ENCODE peak calls at places on chromosomes 3 and 15, in six cellular contexts. One of them, this sample, is unnamed.

GRCh38 chr15:69126054-69126469 is 34.4 kb upstream of the GLCE start:
- DNase-seq in NCI-H2029 treated with DMSO at 0.1 percent for 48 hours: no peak
- DNase-seq in activated T-cell treated with anti-CD3 and anti-CD28 coated beads for 48 hours: no peak
- DNase-seq in Calu3: no peak
- DNase-seq in T-cell: no peak
- DNase-seq in iris pigment epithelial cell: peak; percentile 95
- DNase-seq in this sample: no peak

GRCh38 chr3:113210608-113211369 is 568 bp upstream of the BOC start:
- DNase-seq in NCI-H2029 treated with DMSO at 0.1 percent for 48 hours: no peak
- DNase-seq in activated T-cell treated with anti-CD3 and anti-CD28 coated beads for 48 hours: no peak
- DNase-seq in Calu3: no peak
- DNase-seq in T-cell: no peak
- DNase-seq in iris pigment epithelial cell: peak; percentile 4
- DNase-seq in this sample: no peak

GRCh38 chr15:90902996-90903732 is at the start of gene MAN2A2:
- DNase-seq in NCI-H2029 treated with DMSO at 0.1 percent for 48 hours: no peak
- DNase-seq in activated T-cell treated with anti-CD3 and anti-CD28 coated beads for 48 hours: peak; percentile 81
- DNase-seq in Calu3: peak; percentile 59
- DNase-seq in T-cell: peak; percentile 70
- DNase-seq in iris pigment epithelial cell: no peak
- DNase-seq in this sample: peak; percentile 74

GRCh38 chr3:148815316-148815715 is 12.3 kb upstream of the CPB1 start:
- DNase-seq in NCI-H2029 treated with DMSO at 0.1 percent for 48 hours: no peak
- DNase-seq in activated T-cell treated with anti-CD3 and anti-CD28 coated beads for 48 hours: no peak
- DNase-seq in Calu3: no peak
- DNase-seq in T-cell: no peak
- DNase-seq in iris pigment epithelial cell: no peak
- DNase-seq in this sample: no peak

GRCh38 chr3:58107597-58107996 is 99.4 kb downstream of the FLNB start:
- DNase-seq in NCI-H2029 treated with DMSO at 0.1 percent for 48 hours: no peak
- DNase-seq in activated T-cell treated with anti-CD3 and anti-CD28 coated beads for 48 hours: no peak
- DNase-seq in Calu3: no peak
- DNase-seq in T-cell: no peak
- DNase-seq in iris pigment epithelial cell: no peak
- DNase-seq in this sample: no peak

GRCh38 chr3:131856171-131856570 is 178.6 kb downstream of the CPNE4 start:
- DNase-seq in NCI-H2029 treated with DMSO at 0.1 percent for 48 hours: no peak
- DNase-seq in activated T-cell treated with anti-CD3 and anti-CD28 coated beads for 48 hours: no peak
- DNase-seq in Calu3: no peak
- DNase-seq in T-cell: no peak
- DNase-seq in iris pigment epithelial cell: no peak
- DNase-seq in this sample: no peak

GRCh38 chr15:101641894-101642293 is 10.3 kb downstream of the TM2D3 start:
- DNase-seq in NCI-H2029 treated with DMSO at 0.1 percent for 48 hours: no peak
- DNase-seq in activated T-cell treated with anti-CD3 and anti-CD28 coated beads for 48 hours: no peak
- DNase-seq in Calu3: no peak
- DNase-seq in T-cell: no peak
- DNase-seq in iris pigment epithelial cell: peak; percentile 47
- DNase-seq in this sample: peak; percentile 70

GRCh38 chr3:102174832-102175374 is 259.9 kb upstream of the ZPLD1 start:
- DNase-seq in NCI-H2029 treated with DMSO at 0.1 percent for 48 hours: no peak
- DNase-seq in activated T-cell treated with anti-CD3 and anti-CD28 coated beads for 48 hours: no peak
- DNase-seq in Calu3: no peak
- DNase-seq in T-cell: no peak
- DNase-seq in iris pigment epithelial cell: no peak
- DNase-seq in this sample: no peak

GRCh38 chr15:46644493-46645481 is 1010.0 kb downstream of the SQOR start:
- DNase-seq in NCI-H2029 treated with DMSO at 0.1 percent for 48 hours: no peak
- DNase-seq in activated T-cell treated with anti-CD3 and anti-CD28 coated beads for 48 hours: no peak
- DNase-seq in Calu3: no peak
- DNase-seq in T-cell: no peak
- DNase-seq in iris pigment epithelial cell: no peak
- DNase-seq in this sample: peak; percentile 1

GRCh38 chr3:124620600-124621063 is 109.6 kb upstream of the UMPS start:
- DNase-seq in NCI-H2029 treated with DMSO at 0.1 percent for 48 hours: no peak
- DNase-seq in activated T-cell treated with anti-CD3 and anti-CD28 coated beads for 48 hours: no peak
- DNase-seq in Calu3: peak; percentile 26
- DNase-seq in T-cell: peak; percentile 29
- DNase-seq in iris pigment epithelial cell: peak; percentile 63
- DNase-seq in this sample: peak; percentile 79

GRCh38 chr3:81995334-81995733 is 233.9 kb upstream of the GBE1 start:
- DNase-seq in NCI-H2029 treated with DMSO at 0.1 percent for 48 hours: no peak
- DNase-seq in activated T-cell treated with anti-CD3 and anti-CD28 coated beads for 48 hours: no peak
- DNase-seq in Calu3: no peak
- DNase-seq in T-cell: no peak
- DNase-seq in iris pigment epithelial cell: no peak
- DNase-seq in this sample: no peak

GRCh38 chr15:88993662-88994061 is 80.5 kb upstream of the MFGE8 start:
- DNase-seq in NCI-H2029 treated with DMSO at 0.1 percent for 48 hours: no peak
- DNase-seq in activated T-cell treated with anti-CD3 and anti-CD28 coated beads for 48 hours: no peak
- DNase-seq in Calu3: no peak
- DNase-seq in T-cell: no peak
- DNase-seq in iris pigment epithelial cell: no peak
- DNase-seq in this sample: no peak

GRCh38 chr3:43455233-43455632 is 166.6 kb downstream of the ANO10 start:
- DNase-seq in NCI-H2029 treated with DMSO at 0.1 percent for 48 hours: no peak
- DNase-seq in activated T-cell treated with anti-CD3 and anti-CD28 coated beads for 48 hours: no peak
- DNase-seq in Calu3: peak; percentile 2
- DNase-seq in T-cell: no peak
- DNase-seq in iris pigment epithelial cell: peak; percentile 67
- DNase-seq in this sample: peak; percentile 87

GRCh38 chr3:34150987-34151386 is 352.6 kb downstream of the PDCD6IP start:
- DNase-seq in NCI-H2029 treated with DMSO at 0.1 percent for 48 hours: no peak
- DNase-seq in activated T-cell treated with anti-CD3 and anti-CD28 coated beads for 48 hours: no peak
- DNase-seq in Calu3: no peak
- DNase-seq in T-cell: no peak
- DNase-seq in iris pigment epithelial cell: no peak
- DNase-seq in this sample: no peak

GRCh38 chr3:172140499-172141391 is 101.4 kb downstream of the FNDC3B start:
- DNase-seq in NCI-H2029 treated with DMSO at 0.1 percent for 48 hours: no peak
- DNase-seq in activated T-cell treated with anti-CD3 and anti-CD28 coated beads for 48 hours: no peak
- DNase-seq in Calu3: peak; percentile 89
- DNase-seq in T-cell: no peak
- DNase-seq in iris pigment epithelial cell: peak; percentile 99
- DNase-seq in this sample: no peak

GRCh38 chr3:67863869-67864268 is 209.5 kb upstream of the SUCLG2 start:
- DNase-seq in NCI-H2029 treated with DMSO at 0.1 percent for 48 hours: no peak
- DNase-seq in activated T-cell treated with anti-CD3 and anti-CD28 coated beads for 48 hours: no peak
- DNase-seq in Calu3: no peak
- DNase-seq in T-cell: no peak
- DNase-seq in iris pigment epithelial cell: peak; percentile 44
- DNase-seq in this sample: peak; percentile 28

GRCh38 chr3:101809178-101810022 is 30.4 kb downstream of the NXPE3 start:
- DNase-seq in NCI-H2029 treated with DMSO at 0.1 percent for 48 hours: peak; percentile 27
- DNase-seq in activated T-cell treated with anti-CD3 and anti-CD28 coated beads for 48 hours: no peak
- DNase-seq in Calu3: peak; percentile 34
- DNase-seq in T-cell: peak; percentile 36
- DNase-seq in iris pigment epithelial cell: peak; percentile 55
- DNase-seq in this sample: peak; percentile 40

GRCh38 chr15:41979493-41980266 is 7.3 kb upstream of the EHD4 start:
- DNase-seq in NCI-H2029 treated with DMSO at 0.1 percent for 48 hours: no peak
- DNase-seq in activated T-cell treated with anti-CD3 and anti-CD28 coated beads for 48 hours: no peak
- DNase-seq in Calu3: no peak
- DNase-seq in T-cell: no peak
- DNase-seq in iris pigment epithelial cell: no peak
- DNase-seq in this sample: no peak

GRCh38 chr3:162945626-162946025 is 1449.0 kb downstream of the OTOL1 start:
- DNase-seq in NCI-H2029 treated with DMSO at 0.1 percent for 48 hours: no peak
- DNase-seq in activated T-cell treated with anti-CD3 and anti-CD28 coated beads for 48 hours: no peak
- DNase-seq in Calu3: no peak
- DNase-seq in T-cell: no peak
- DNase-seq in iris pigment epithelial cell: no peak
- DNase-seq in this sample: no peak

GRCh38 chr15:68367226-68367625 is 64.7 kb downstream of the ITGA11 start:
- DNase-seq in NCI-H2029 treated with DMSO at 0.1 percent for 48 hours: no peak
- DNase-seq in activated T-cell treated with anti-CD3 and anti-CD28 coated beads for 48 hours: no peak
- DNase-seq in Calu3: no peak
- DNase-seq in T-cell: no peak
- DNase-seq in iris pigment epithelial cell: no peak
- DNase-seq in this sample: no peak

GRCh38 chr3:41236198-41236597 is 36.9 kb downstream of the CTNNB1 start:
- DNase-seq in NCI-H2029 treated with DMSO at 0.1 percent for 48 hours: no peak
- DNase-seq in activated T-cell treated with anti-CD3 and anti-CD28 coated beads for 48 hours: no peak
- DNase-seq in Calu3: no peak
- DNase-seq in T-cell: no peak
- DNase-seq in iris pigment epithelial cell: no peak
- DNase-seq in this sample: no peak

GRCh38 chr3:41267975-41268640 is 68.8 kb downstream of the CTNNB1 start:
- DNase-seq in NCI-H2029 treated with DMSO at 0.1 percent for 48 hours: no peak
- DNase-seq in activated T-cell treated with anti-CD3 and anti-CD28 coated beads for 48 hours: no peak
- DNase-seq in Calu3: peak; percentile 67
- DNase-seq in T-cell: no peak
- DNase-seq in iris pigment epithelial cell: peak; percentile 98
- DNase-seq in this sample: peak; percentile 95